ENCODE peak calls at places on chromosomes 7 and 10, in four cellular contexts. One of them, this sample, is unnamed.

GRCh38 chr10:91879514-91880170 is 29.6 kb downstream of the FGFBP3 start:
- DNase-seq in K562: no peak
- DNase-seq in GM12878: no peak
- DNase-seq in HepG2: no peak
- DNase-seq in this sample: no peak

GRCh38 chr7:33650828-33651227 is 254.5 kb upstream of the BMPER start:
- DNase-seq in K562: no peak
- DNase-seq in GM12878: no peak
- DNase-seq in HepG2: no peak
- DNase-seq in this sample: no peak

GRCh38 chr7:520503-521161 is 986 bp upstream of the PDGFA start:
- DNase-seq in K562: peak
- DNase-seq in GM12878: no peak
- DNase-seq in HepG2: no peak
- DNase-seq in this sample: no peak

GRCh38 chr7:114806590-114807167 is 115.2 kb upstream of the MDFIC start:
- DNase-seq in K562: no peak
- DNase-seq in GM12878: no peak
- DNase-seq in HepG2: no peak
- DNase-seq in this sample: no peak

GRCh38 chr7:47943676-47944474 is 4.4 kb downstream of the PKD1L1 start:
- DNase-seq in K562: no peak
- DNase-seq in GM12878: no peak
- DNase-seq in HepG2: no peak
- DNase-seq in this sample: no peak

GRCh38 chr7:139889186-139889871 is 60.3 kb downstream of the TBXAS1 start:
- DNase-seq in K562: no peak
- DNase-seq in GM12878: no peak
- DNase-seq in HepG2: peak
- DNase-seq in this sample: no peak

GRCh38 chr10:35870665-35871310 is 228.7 kb upstream of the FZD8 start:
- DNase-seq in K562: no peak
- DNase-seq in GM12878: no peak
- DNase-seq in HepG2: no peak
- DNase-seq in this sample: no peak

GRCh38 chr10:63697956-63698814 is 177.0 kb downstream of the REEP3 start:
- DNase-seq in K562: no peak
- DNase-seq in GM12878: no peak
- DNase-seq in HepG2: no peak
- DNase-seq in this sample: no peak

GRCh38 chr10:824497-824896 is 107.0 kb downstream of the LARP4B start:
- DNase-seq in K562: no peak
- DNase-seq in GM12878: no peak
- DNase-seq in HepG2: no peak
- DNase-seq in this sample: no peak

GRCh38 chr7:29281782-29282541 is 87.4 kb downstream of the CHN2 start:
- DNase-seq in K562: no peak
- DNase-seq in GM12878: no peak
- DNase-seq in HepG2: peak
- DNase-seq in this sample: peak

GRCh38 chr7:29277436-29278215 is 83.1 kb downstream of the CHN2 start:
- DNase-seq in K562: no peak
- DNase-seq in GM12878: no peak
- DNase-seq in HepG2: peak
- DNase-seq in this sample: no peak

GRCh38 chr7:29276806-29277205 is 82.2 kb downstream of the CHN2 start:
- DNase-seq in K562: no peak
- DNase-seq in GM12878: no peak
- DNase-seq in HepG2: no peak
- DNase-seq in this sample: no peak

GRCh38 chr7:29275493-29275892 is 80.9 kb downstream of the CHN2 start:
- DNase-seq in K562: no peak
- DNase-seq in GM12878: no peak
- DNase-seq in HepG2: no peak
- DNase-seq in this sample: no peak

GRCh38 chr7:29278362-29279070 is 83.9 kb downstream of the CHN2 start:
- DNase-seq in K562: no peak
- DNase-seq in GM12878: no peak
- DNase-seq in HepG2: no peak
- DNase-seq in this sample: no peak
- TF ChIP-seq SP1 in K562: no peak
- TF ChIP-seq SP1 in GM12878: no peak
- TF ChIP-seq SP1 in HepG2: no peak
- TF ChIP-seq SP1 in this sample: no peak

GRCh38 chr10:79292026-79292425 is 55.2 kb upstream of the PPIF start:
- DNase-seq in K562: no peak
- DNase-seq in GM12878: no peak
- DNase-seq in HepG2: no peak
- DNase-seq in this sample: no peak

GRCh38 chr10:79293841-79294705 is 53.2 kb upstream of the PPIF start:
- DNase-seq in K562: no peak
- DNase-seq in GM12878: no peak
- DNase-seq in HepG2: no peak
- DNase-seq in this sample: no peak

GRCh38 chr10:79295593-79295992 is 51.7 kb upstream of the PPIF start:
- DNase-seq in K562: no peak
- DNase-seq in GM12878: no peak
- DNase-seq in HepG2: no peak
- DNase-seq in this sample: no peak

GRCh38 chr10:79289801-79290200 is 57.5 kb upstream of the PPIF start:
- DNase-seq in K562: no peak
- DNase-seq in GM12878: no peak
- DNase-seq in HepG2: no peak
- DNase-seq in this sample: no peak

GRCh38 chr10:79292789-79293746 is 54.2 kb upstream of the PPIF start:
- DNase-seq in K562: peak
- DNase-seq in GM12878: no peak
- DNase-seq in HepG2: peak
- DNase-seq in this sample: peak
- TF ChIP-seq TARDBP in K562: no peak
- TF ChIP-seq TARDBP in GM12878: no peak
- TF ChIP-seq TARDBP in HepG2: no peak
- TF ChIP-seq TARDBP in this sample: no peak

GRCh38 chr7:152761116-152761748 is 1.7 kb downstream of the ACTR3B start:
- DNase-seq in K562: no peak
- DNase-seq in GM12878: no peak
- DNase-seq in HepG2: no peak
- DNase-seq in this sample: no peak
- TF ChIP-seq SP1 in K562: no peak
- TF ChIP-seq SP1 in GM12878: no peak
- TF ChIP-seq SP1 in HepG2: no peak
- TF ChIP-seq SP1 in this sample: no peak

DNA sequence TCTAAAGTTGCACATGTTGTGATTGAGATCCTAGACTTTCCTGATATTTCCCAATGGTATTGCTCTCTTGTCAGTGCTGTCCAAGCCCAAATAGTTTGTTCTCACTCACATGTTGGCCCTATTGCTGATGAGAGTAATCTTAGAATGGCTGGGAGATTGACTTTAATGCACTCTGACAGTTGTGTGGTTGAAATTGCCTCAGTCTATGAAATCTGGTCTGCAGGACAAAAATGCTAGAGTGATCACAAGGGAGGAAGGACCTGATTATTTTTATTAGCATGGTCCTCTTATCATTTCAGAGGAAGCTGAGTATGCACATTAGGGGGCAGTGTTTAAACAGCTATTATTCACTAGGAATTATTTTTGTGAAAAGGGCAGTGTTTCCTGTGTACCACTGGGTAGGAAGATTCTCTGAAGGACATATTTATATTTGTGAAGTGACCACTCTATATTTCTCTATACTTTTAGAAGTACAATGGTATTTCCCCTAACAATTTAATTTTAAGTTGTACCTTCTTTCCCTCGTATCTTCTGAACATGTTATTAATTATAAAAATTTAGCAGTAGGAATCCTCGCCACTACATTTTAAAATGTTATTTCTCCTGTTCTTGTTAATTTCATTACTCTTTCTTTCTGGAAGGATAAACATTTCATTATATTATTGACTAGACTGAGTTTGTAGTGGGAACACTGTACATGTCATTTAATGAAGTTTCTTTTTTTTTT is 64.4 kb downstream of the SUGCT start:
- DNase-seq in K562: no peak
- DNase-seq in GM12878: no peak
- DNase-seq in HepG2: no peak
- DNase-seq in this sample: no peak
- TF ChIP-seq TARDBP in K562: no peak
- TF ChIP-seq TARDBP in GM12878: no peak
- TF ChIP-seq TARDBP in HepG2: no peak
- TF ChIP-seq TARDBP in this sample: no peak

GRCh38 chr10:72276013-72276387 is 2.3 kb downstream of the DDIT4 start:
- DNase-seq in K562: no peak
- DNase-seq in GM12878: no peak
- DNase-seq in HepG2: no peak
- DNase-seq in this sample: no peak

GRCh38 chr10:72275351-72276012 is 1.8 kb downstream of the DDIT4 start:
- DNase-seq in K562: peak
- DNase-seq in GM12878: no peak
- DNase-seq in HepG2: no peak
- DNase-seq in this sample: no peak

GRCh38 chr10:72273410-72274212 is at the start of gene DDIT4:
- DNase-seq in K562: peak
- DNase-seq in GM12878: peak
- DNase-seq in HepG2: peak
- DNase-seq in this sample: peak

GRCh38 chr10:72274213-72274729 is 547 bp downstream of the DDIT4 start:
- DNase-seq in K562: peak
- DNase-seq in GM12878: no peak
- DNase-seq in HepG2: no peak
- DNase-seq in this sample: no peak

GRCh38 chr10:72274730-72275350 is 1.1 kb downstream of the DDIT4 start:
- DNase-seq in K562: peak
- DNase-seq in GM12878: no peak
- DNase-seq in HepG2: no peak
- DNase-seq in this sample: peak
- TF ChIP-seq SP1 in K562: peak
- TF ChIP-seq SP1 in GM12878: no peak
- TF ChIP-seq SP1 in HepG2: peak
- TF ChIP-seq SP1 in this sample: no peak